ENCODE peak calls at places on chromosomes 2 and 18, in seven cellular contexts. Y is IMR-90, A is K562, N is HepG2, T is GM12878, R is HCT116, C is H1. H is an unnamed sample.

GRCh38 chr2:236538242-236538641 is 31.4 kb upstream of the ACKR3 start:
- DNase-seq in C (no peak), A (no peak), T (no peak), R (no peak), N (no peak), Y (no peak), H (no peak)

GRCh38 chr2:237978058-237978712 is 11.4 kb downstream of the UBE2F start:
- DNase-seq in N (no peak), Y (peak; percentile 30), T (no peak), R (no peak), A (peak; percentile 72), C (no peak), H (no peak)

GRCh38 chr2:7073901-7074300 is 156.7 kb downstream of the RNF144A start:
- DNase-seq in A (no peak), Y (no peak), R (no peak), N (no peak), T (no peak), C (no peak), H (no peak)

GRCh38 chr2:222993920-222994650 is 57.9 kb upstream of the KCNE4 start:
- DNase-seq in T (no peak), Y (peak; percentile 98), A (no peak), C (no peak), R (no peak), N (no peak), H (peak; percentile 86)

GRCh38 chr2:11071207-11071606 is 84.1 kb upstream of the SLC66A3 start:
- DNase-seq in T (no peak), A (peak; percentile 14), N (no peak), Y (peak; percentile 20), R (no peak), C (no peak), H (no peak)

GRCh38 chr2:10366601-10367270 is 64.0 kb downstream of the HPCAL1 start:
- DNase-seq in A (no peak), R (no peak), T (no peak), N (peak; percentile 27), Y (no peak), C (no peak), H (no peak)

GRCh38 chr2:67277450-67277849 is 119.7 kb upstream of the ETAA1 start:
- DNase-seq in N (peak; percentile 13), T (no peak), Y (no peak), R (no peak), A (no peak), C (peak; percentile 5), H (no peak)

GRCh38 chr2:237892478-237892877 is 33.1 kb downstream of the RAMP1 start:
- DNase-seq in T (no peak), C (no peak), A (no peak), N (no peak), R (no peak), Y (no peak), H (no peak)

GRCh38 chr2:156333274-156333950 is 891 bp upstream of the NR4A2 start:
- DNase-seq in Y (no peak), T (no peak), A (peak; percentile 52), N (no peak), C (no peak), R (no peak), H (no peak)

GRCh38 chr18:48954837-48955527 is 4.2 kb upstream of the SMAD7 start:
- DNase-seq in T (no peak), R (no peak), N (no peak), A (no peak), Y (no peak), C (no peak), H (no peak)

GRCh38 chr2:3637311-3637675 is 20.7 kb upstream of the ALLC start:
- DNase-seq in T (no peak), A (no peak), N (no peak), Y (no peak), C (no peak), R (no peak), H (no peak)

GRCh38 chr2:62354771-62355550 is 151.0 kb downstream of the TMEM17 start:
- DNase-seq in A (no peak), R (no peak), C (peak; percentile 59), T (no peak), Y (no peak), N (no peak), H (no peak)

GRCh38 chr18:66735933-66736332 is 132.0 kb upstream of the CDH19 start:
- DNase-seq in T (no peak), R (no peak), C (no peak), N (no peak), A (no peak), Y (no peak), H (no peak)

GRCh38 chr18:63236417-63236816 is 83.2 kb downstream of the BCL2 start:
- DNase-seq in N (no peak), C (no peak), Y (no peak), A (no peak), R (no peak), T (no peak), H (no peak)

GRCh38 chr2:204860249-204860648 is 315.0 kb downstream of the PARD3B start:
- DNase-seq in R (no peak), T (no peak), A (no peak), Y (no peak), C (no peak), N (no peak), H (no peak)

GRCh38 chr2:232455426-232456255 is at the start of gene ALPI:
- DNase-seq in T (no peak), A (no peak), C (no peak), N (no peak), Y (no peak), R (no peak), H (no peak)

GRCh38 chr2:196473617-196474016 is 165.9 kb upstream of the CCDC150 start:
- DNase-seq in A (no peak), T (no peak), Y (no peak), C (no peak), N (no peak), R (no peak), H (no peak)

GRCh38 chr2:1705557-1706076 is 38.7 kb downstream of the PXDN start:
- DNase-seq in C (no peak), A (no peak), R (no peak), T (no peak), Y (no peak), N (no peak), H (no peak)

GRCh38 chr2:101435011-101435862 is 39.7 kb downstream of the RFX8 start:
- DNase-seq in Y (peak; percentile 41), T (no peak), N (no peak), C (no peak), R (no peak), A (no peak), H (peak; percentile 41)

GRCh38 chr2:96526615-96527014 is 9.9 kb upstream of the ARID5A start:
- DNase-seq in A (no peak), Y (no peak), T (no peak), R (no peak), C (no peak), N (no peak), H (no peak)

GRCh38 chr2:96528680-96529375 is 7.7 kb upstream of the ARID5A start:
- DNase-seq in N (no peak), Y (no peak), R (no peak), T (no peak), A (no peak), C (no peak), H (no peak)

GRCh38 chr2:96526101-96526591 is 10.4 kb upstream of the ARID5A start:
- DNase-seq in R (no peak), C (no peak), A (no peak), T (no peak), Y (no peak), N (no peak), H (no peak)

GRCh38 chr2:96527990-96528679 is 8.4 kb upstream of the ARID5A start:
- DNase-seq in A (no peak), C (no peak), N (no peak), T (peak; percentile 72), R (no peak), Y (peak; percentile 60), H (peak; percentile 75)

GRCh38 chr2:96527052-96527964 is 9.2 kb upstream of the ARID5A start:
- DNase-seq in C (no peak), A (no peak), R (no peak), Y (peak; percentile 18), T (no peak), N (no peak), H (peak; percentile 58)
- H3K9ac ChIP-seq in C (no peak overlapping the region), A (no peak overlapping the region), R (no peak overlapping the region), Y (peak overlapping the region; percentile 60), T (peak overlapping the region; percentile 83), N (no peak overlapping the region), H (peak overlapping the region; percentile 72)

GRCh38 chr2:19929226-19929625 is 27.4 kb upstream of the TTC32 start:
- DNase-seq in R (no peak), C (no peak), A (no peak), T (no peak), N (no peak), Y (no peak), H (no peak)
- H3K4me1 ChIP-seq in R (peaks cover 10% of the 10 kb centered on the region), C (no peaks in the 10 kb centered on the region), A (no peaks in the 10 kb centered on the region), T (no peaks in the 10 kb centered on the region), N (peaks cover 15% of the 10 kb centered on the region), Y (peaks cover 8% of the 10 kb centered on the region), H (peaks cover 33% of the 10 kb centered on the region)

GRCh38 chr2:224039080-224039769 is at the start of gene SERPINE2:
- DNase-seq in N (no peak), R (peak; percentile 52), A (no peak), C (no peak), Y (peak; percentile 37), T (no peak), H (peak; percentile 41)

GRCh38 chr2:224039770-224040088 is 643 bp upstream of the SERPINE2 start:
- DNase-seq in Y (no peak), N (no peak), T (no peak), C (no peak), A (no peak), R (no peak), H (no peak)

GRCh38 chr2:224038830-224039079 is 331 bp downstream of the SERPINE2 start:
- DNase-seq in C (no peak), N (no peak), R (no peak), Y (no peak), A (no peak), T (no peak), H (no peak)

GRCh38 chr2:224036731-224037376 is 2.2 kb downstream of the SERPINE2 start:
- DNase-seq in A (no peak), R (no peak), C (no peak), N (no peak), Y (no peak), T (no peak), H (no peak)

DNA sequence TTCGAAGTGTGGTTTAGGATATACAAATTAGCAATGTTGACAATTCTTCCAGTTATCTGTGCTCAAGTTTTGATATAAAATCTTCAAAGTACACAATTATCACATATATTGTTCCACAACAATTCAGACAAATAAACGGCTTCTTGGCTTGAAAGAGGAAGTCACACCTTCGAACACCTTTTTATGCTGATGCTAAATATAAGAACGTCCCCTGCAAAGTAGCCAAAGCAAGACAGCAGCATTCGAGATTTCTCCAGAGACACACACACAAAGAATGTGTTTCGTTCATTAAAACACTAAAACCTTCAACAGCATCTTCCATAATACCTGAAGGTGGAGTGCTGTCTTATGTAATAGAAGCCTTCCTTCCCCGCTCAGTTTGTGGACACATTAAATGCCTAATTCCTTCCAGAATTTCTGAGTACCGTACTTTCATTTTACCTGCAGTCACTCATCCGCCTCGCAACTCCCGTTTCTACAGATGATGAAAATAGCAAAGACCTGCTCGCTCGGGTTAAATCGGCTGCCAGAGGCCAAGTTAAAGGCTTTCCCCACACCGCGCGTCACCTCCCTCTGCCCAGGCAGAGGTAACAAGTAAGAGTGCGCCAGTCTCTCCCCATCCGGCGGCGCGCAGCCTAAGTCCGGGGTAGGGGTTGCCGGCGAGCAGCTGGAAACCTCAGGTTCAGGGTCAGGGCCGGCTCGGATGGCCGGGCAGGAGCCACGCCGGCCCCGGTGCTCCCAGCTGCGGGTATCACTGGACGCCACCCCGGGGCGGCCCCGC is 847 bp downstream of the SERPINE2 start:
- DNase-seq in C (no peak), A (no peak), R (no peak), N (peak; percentile 33), T (no peak), Y (peak; percentile 13), H (peak; percentile 16)
- TF ChIP-seq POLR2A in C (no peak), A (no peak), R (no peak), N (no peak), T (no peak), Y (no peak), H (no peak)

GRCh38 chr18:816088-816653 is 4.1 kb upstream of the YES1 start:
- DNase-seq in Y (no peak), C (no peak), R (no peak), A (no peak), N (peak; percentile 24), T (no peak), H (no peak)
- H3K9ac ChIP-seq in Y (no peak overlapping the region), C (no peak overlapping the region), R (no peak overlapping the region), A (peak overlapping the region; percentile 49), N (no peak overlapping the region), T (no peak overlapping the region), H (no peak overlapping the region)

H was measured in endothelial cell of umbilical vein.